ENCODE peak calls at places on chromosomes 13 and 19, in nine cellular contexts. U is MM.1S; F is heart left ventricle; A is naive thymus-derived CD4-positive, alpha-beta T cell; S is HCT116; W is fibroblast of lung; E is CD4-positive, CD25-positive, alpha-beta regulatory T cell; X is pancreas; M is aorta. H is an unnamed sample. For H3K36me3 and H3K27me3, the result is how much of the 10 kb centered on the place peaks cover.

GRCh38 chr13:89315287-89315686 is 1644.1 kb downstream of the SLITRK5 start:
- DNase-seq in E (no peak), S (no peak), F (no peak), U (peak), A (no peak), M (no peak), X (no peak), W (peak), H (no peak)

GRCh38 chr19:42170052-42170451 is 37.8 kb upstream of the POU2F2 start:
- DNase-seq in X (no peak), U (no peak), F (no peak), M (no peak), E (no peak), A (no peak), W (no peak), S (no peak), H (no peak)

GRCh38 chr19:46471116-46471733 is at the start of gene PNMA8A:
- DNase-seq in S (no peak), X (peak), U (no peak), E (no peak), M (peak), A (no peak), F (peak), W (peak), H (peak)

GRCh38 chr19:35908977-35909683 is 1.0 kb upstream of the TYROBP start:
- DNase-seq in U (no peak), X (no peak), S (no peak), M (peak), F (peak), E (no peak), A (no peak), W (no peak), H (no peak)

GRCh38 chr13:97004096-97004876 is 10.0 kb upstream of the OXGR1 start:
- DNase-seq in W (peak), F (no peak), X (no peak), U (no peak), E (no peak), M (no peak), A (no peak), S (no peak), H (no peak)

GRCh38 chr13:41017744-41018582 is 1.2 kb downstream of the ELF1 start:
- DNase-seq in A (no peak), W (no peak), S (no peak), E (peak), U (no peak), X (no peak), F (no peak), M (no peak), H (no peak)

GRCh38 chr19:32735936-32736335 is 16.4 kb downstream of the TDRD12 start:
- DNase-seq in U (no peak), X (no peak), E (no peak), W (no peak), S (no peak), M (no peak), A (no peak), F (no peak), H (no peak)

GRCh38 chr13:114143806-114144605 is 11.6 kb upstream of the RASA3 start:
- DNase-seq in E (peak), U (no peak), X (peak), W (no peak), F (peak), A (peak), M (no peak), S (peak), H (no peak)

GRCh38 chr19:47499863-47500830 is 14.7 kb downstream of the NAPA start:
- DNase-seq in S (no peak), F (no peak), E (no peak), U (no peak), X (no peak), W (no peak), A (no peak), M (no peak), H (no peak)

GRCh38 chr13:40682449-40683240 is 16.2 kb upstream of the FOXO1 start:
- DNase-seq in U (peak), X (no peak), E (peak), S (no peak), A (peak), W (peak), F (no peak), M (no peak), H (no peak)

GRCh38 chr13:77579971-77580370 is 44.5 kb downstream of the SCEL start:
- DNase-seq in M (no peak), A (no peak), U (no peak), W (no peak), E (no peak), X (no peak), F (no peak), S (no peak), H (no peak)

GRCh38 chr19:42032428-42032827 is 37.6 kb downstream of the GRIK5 start:
- DNase-seq in U (no peak), A (no peak), S (no peak), W (peak), E (no peak), F (no peak), X (no peak), M (no peak), H (peak)

GRCh38 chr13:105991622-105992254 is 543.7 kb downstream of the EFNB2 start:
- DNase-seq in U (no peak), F (no peak), X (peak), E (no peak), S (no peak), A (no peak), W (peak), M (no peak), H (peak)

GRCh38 chr19:4208385-4209094 is 20.8 kb upstream of the EBI3 start:
- DNase-seq in X (no peak), F (no peak), W (no peak), S (peak), E (no peak), M (no peak), A (no peak), U (peak), H (peak)

GRCh38 chr13:98004107-98004506 is 50.6 kb downstream of the IPO5 start:
- DNase-seq in E (no peak), U (no peak), X (no peak), M (no peak), A (no peak), W (peak), F (no peak), S (no peak), H (no peak)

GRCh38 chr13:72726721-72727416 is 560 bp downstream of the MZT1 start:
- DNase-seq in M (peak), A (no peak), F (peak), E (peak), W (peak), X (peak), S (peak), U (peak), H (peak)

GRCh38 chr13:20403826-20404225 is 121.8 kb downstream of the CRYL1 start:
- DNase-seq in S (no peak), W (no peak), A (no peak), X (no peak), F (no peak), U (no peak), E (no peak), M (no peak), H (no peak)

GRCh38 chr13:50410921-50411712 is 395.9 kb downstream of the KCNRG start:
- DNase-seq in M (peak), A (no peak), U (no peak), S (peak), E (no peak), F (no peak), X (no peak), W (peak), H (peak)

GRCh38 chr13:35470671-35471465 is 5.6 kb downstream of the MAB21L1 start:
- DNase-seq in X (no peak), W (peak), A (no peak), E (no peak), M (peak), F (peak), S (no peak), U (no peak), H (no peak)

GRCh38 chr13:20721454-20722357 is 18.2 kb downstream of the IL17D start:
- DNase-seq in F (peak), E (no peak), X (peak), M (peak), S (no peak), U (no peak), A (no peak), W (peak), H (no peak)

GRCh38 chr13:76455960-76456359 is 430.2 kb downstream of the KCTD12 start:
- DNase-seq in S (no peak), A (no peak), U (no peak), M (no peak), E (no peak), X (no peak), F (no peak), W (peak), H (peak)

GRCh38 chr13:100636441-100636840 is 38.2 kb downstream of the TMTC4 start:
- DNase-seq in E (no peak), F (no peak), X (no peak), M (no peak), S (no peak), A (no peak), W (no peak), U (no peak), H (no peak)

GRCh38 chr13:60788156-60788829 is 391.3 kb downstream of the TDRD3 start:
- DNase-seq in W (peak), F (peak), E (no peak), M (peak), X (no peak), S (no peak), A (no peak), U (no peak), H (peak)

GRCh38 chr19:43563816-43564215 is 11.5 kb downstream of the XRCC1 start:
- DNase-seq in W (no peak), A (no peak), M (no peak), E (no peak), U (no peak), F (no peak), X (no peak), S (no peak), H (no peak)

GRCh38 chr13:61029064-61029463 is 386.6 kb downstream of the PCDH20 start:
- DNase-seq in U (no peak), S (no peak), M (no peak), W (no peak), F (no peak), A (no peak), X (no peak), E (no peak), H (no peak)

GRCh38 chr13:28370448-28370847 is 124.5 kb downstream of the FLT1 start:
- DNase-seq in F (no peak), W (peak), M (no peak), E (no peak), X (no peak), U (no peak), A (no peak), S (no peak), H (no peak)

GRCh38 chr13:51629711-51630575 is 45.7 kb downstream of the WDFY2 start:
- DNase-seq in M (no peak), F (no peak), X (no peak), E (no peak), S (no peak), U (no peak), A (no peak), W (no peak), H (no peak)

GRCh38 chr13:99237981-99238662 is 20.1 kb downstream of the GPR18 start:
- DNase-seq in X (no peak), A (peak), M (no peak), E (peak), W (no peak), U (no peak), S (no peak), F (no peak), H (no peak)
- H3K4me3 ChIP-seq in X (no peak), A (peak), M (no peak), E (peak), W (no peak), U (no peak), S (no peak), F (no peak), H (no peak)

DNA sequence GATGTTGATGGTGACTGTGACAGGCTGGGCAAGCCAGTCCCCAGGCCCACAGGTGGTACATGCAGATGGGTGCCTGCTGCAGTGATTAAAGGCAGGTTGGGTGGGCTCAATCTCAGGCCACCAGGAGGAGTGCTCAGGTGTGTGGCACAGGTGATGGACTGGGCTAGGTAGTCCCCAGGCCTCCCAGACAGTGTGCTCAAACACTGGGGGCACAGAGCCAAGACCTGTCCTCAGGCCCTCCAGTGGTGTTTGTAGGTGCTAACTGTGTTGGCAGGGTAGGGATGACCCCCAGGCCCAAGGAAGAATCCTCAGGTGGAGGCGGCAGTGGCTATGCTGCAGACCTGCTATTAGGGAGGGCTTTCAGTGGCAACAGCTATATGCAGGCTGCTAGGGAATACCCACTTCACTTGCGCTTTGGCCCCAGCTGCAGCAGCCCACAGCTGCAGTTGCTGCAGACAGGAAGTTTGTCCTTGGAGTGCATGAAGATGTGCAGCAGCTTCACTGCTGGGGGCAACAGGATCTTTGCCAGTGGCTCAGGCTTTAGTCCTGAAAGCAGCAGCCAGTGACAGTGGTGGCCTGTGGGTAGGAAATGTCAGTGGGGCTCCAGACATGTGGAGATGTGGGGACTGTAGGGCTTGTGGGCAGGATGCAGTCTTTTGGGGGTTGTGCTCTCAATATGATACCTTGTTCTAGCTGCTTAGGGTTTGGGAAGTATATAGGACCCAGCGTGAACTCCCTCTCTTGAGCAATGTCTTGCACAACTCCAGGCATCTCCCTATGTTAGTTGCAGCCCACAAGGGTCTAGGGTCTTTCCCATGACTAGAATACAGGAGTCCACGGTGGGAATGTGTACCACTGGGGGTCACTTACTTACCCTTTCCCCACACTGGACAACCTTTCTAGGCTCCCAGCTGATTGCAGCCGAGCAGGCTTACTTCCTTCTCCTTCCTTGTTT is 54.1 kb upstream of the MLNR start:
- DNase-seq in U (no peak), M (no peak), F (no peak), A (no peak), E (no peak), X (peak), W (peak), S (no peak), H (no peak)
- H3K36me3 ChIP-seq in U (under half), M (under half), F (under half), A (under half), E (half or more), X (under half), W (under half), S (under half), H (under half)

GRCh38 chr19:15614507-15615379 is at the start of gene CYP4F8:
- DNase-seq in E (no peak), F (no peak), S (no peak), M (no peak), U (no peak), X (peak), W (no peak), A (no peak), H (no peak)
- H3K27me3 ChIP-seq in E (under half), F (under half), S (under half), M (under half), U (under half), X (under half), W (under half), A (under half), H (under half)

GRCh38 chr19:53865918-53866696 is 1.6 kb upstream of the MYADM start:
- DNase-seq in U (no peak), M (peak), S (peak), E (peak), X (peak), W (peak), A (no peak), F (peak), H (peak)

GRCh38 chr19:53868091-53868891 is 608 bp downstream of the MYADM start:
- DNase-seq in A (peak), F (peak), S (no peak), M (peak), X (peak), U (no peak), W (peak), E (no peak), H (peak)

GRCh38 chr19:53868892-53869804 is 1.5 kb downstream of the MYADM start:
- DNase-seq in E (peak), F (peak), A (peak), U (no peak), W (peak), M (peak), S (peak), X (peak), H (peak)

GRCh38 chr19:53865523-53865917 is 2.2 kb upstream of the MYADM start:
- DNase-seq in E (no peak), S (no peak), F (no peak), U (no peak), M (no peak), W (no peak), X (no peak), A (no peak), H (no peak)

DNA sequence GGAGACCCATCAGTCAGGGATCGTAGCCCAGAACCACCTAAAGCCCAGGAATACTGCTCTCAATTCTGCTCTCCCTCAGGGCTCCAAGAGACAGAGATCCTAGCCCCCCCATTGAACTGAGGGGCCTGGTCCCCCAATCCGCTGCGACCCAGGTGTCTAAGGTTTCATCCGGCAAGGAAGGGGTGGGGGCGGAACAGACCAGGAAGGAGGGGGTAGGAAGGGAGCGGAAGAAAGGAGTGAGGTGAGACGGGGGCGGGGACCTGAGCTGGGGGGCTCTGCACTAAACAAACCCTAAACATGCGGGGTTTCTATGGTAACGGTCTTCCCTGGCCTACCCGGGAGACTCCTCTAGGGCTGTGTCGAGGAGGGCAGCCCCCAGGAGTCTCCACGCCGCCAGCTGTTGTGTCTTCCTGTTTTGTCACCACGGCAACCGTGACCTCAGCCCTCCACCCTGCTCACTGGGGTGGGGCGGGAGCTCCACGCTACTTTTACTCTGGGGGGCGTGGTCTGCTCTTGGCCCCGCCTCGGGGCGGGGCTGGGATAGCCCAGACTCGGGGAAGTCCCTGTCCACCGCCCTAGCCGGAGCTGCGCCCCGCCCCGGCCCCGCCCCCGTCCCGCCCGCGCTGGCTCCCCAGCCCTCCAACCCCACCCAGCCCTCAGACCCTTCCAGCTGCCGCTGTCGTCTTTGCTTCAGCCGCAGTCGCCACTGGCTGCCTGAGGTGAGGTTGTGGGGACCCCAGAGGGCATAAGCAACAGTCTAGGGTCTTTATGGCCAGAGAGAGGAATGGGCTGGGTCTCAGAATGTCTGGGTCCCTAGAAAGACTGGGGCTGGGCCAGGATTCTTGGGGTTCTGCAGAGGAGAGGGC is at the start of gene MYADM:
- DNase-seq in F (peak), A (peak), M (peak), S (peak), X (peak), W (peak), E (peak), U (no peak), H (peak)
- H3K4me3 ChIP-seq in F (peak), A (peak), M (peak), S (peak), X (peak), W (peak), E (peak), U (no peak), H (peak)

DNA sequence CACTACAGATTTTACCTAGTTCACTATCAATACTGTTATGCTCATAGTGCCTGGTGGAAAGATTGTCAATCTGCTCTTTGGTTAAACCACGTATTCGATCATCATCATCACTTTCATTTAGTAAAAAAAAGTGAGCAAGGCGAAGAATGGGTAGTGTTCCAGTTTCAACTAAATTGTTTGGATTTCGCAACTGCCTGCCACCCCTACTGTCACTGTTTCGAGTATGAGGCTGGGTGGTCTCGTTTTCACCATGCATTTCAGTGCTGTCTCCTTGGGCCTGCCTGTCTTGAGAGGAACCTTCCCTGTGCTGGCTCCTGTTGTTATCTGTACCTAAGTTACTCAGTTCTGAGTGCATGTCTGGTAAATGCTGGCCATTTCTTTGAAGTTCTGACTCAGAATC is 8.1 kb downstream of the RNF6 start:
- DNase-seq in A (no peak), M (no peak), F (no peak), S (no peak), U (no peak), X (no peak), W (no peak), E (no peak), H (no peak)
- H3K36me3 ChIP-seq in A (under half), M (under half), F (under half), S (half or more), U (under half), X (half or more), W (under half), E (half or more), H (half or more)

GRCh38 chr19:50859849-50860248 is 5.1 kb downstream of the KLK3 start:
- DNase-seq in A (no peak), F (no peak), E (no peak), W (no peak), M (no peak), S (no peak), U (no peak), X (no peak), H (no peak)

GRCh38 chr19:50861496-50862286 is 7.0 kb downstream of the KLK3 start:
- DNase-seq in S (no peak), A (no peak), E (no peak), X (no peak), U (no peak), F (no peak), W (no peak), M (no peak), H (no peak)

GRCh38 chr19:50861025-50861424 is 6.3 kb downstream of the KLK3 start:
- DNase-seq in E (no peak), U (no peak), M (no peak), S (no peak), X (no peak), F (no peak), A (no peak), W (no peak), H (no peak)

GRCh38 chr19:50857366-50857765 is 2.7 kb downstream of the KLK3 start:
- DNase-seq in X (no peak), M (no peak), A (no peak), U (no peak), E (no peak), S (no peak), W (no peak), F (no peak), H (no peak)

DNA sequence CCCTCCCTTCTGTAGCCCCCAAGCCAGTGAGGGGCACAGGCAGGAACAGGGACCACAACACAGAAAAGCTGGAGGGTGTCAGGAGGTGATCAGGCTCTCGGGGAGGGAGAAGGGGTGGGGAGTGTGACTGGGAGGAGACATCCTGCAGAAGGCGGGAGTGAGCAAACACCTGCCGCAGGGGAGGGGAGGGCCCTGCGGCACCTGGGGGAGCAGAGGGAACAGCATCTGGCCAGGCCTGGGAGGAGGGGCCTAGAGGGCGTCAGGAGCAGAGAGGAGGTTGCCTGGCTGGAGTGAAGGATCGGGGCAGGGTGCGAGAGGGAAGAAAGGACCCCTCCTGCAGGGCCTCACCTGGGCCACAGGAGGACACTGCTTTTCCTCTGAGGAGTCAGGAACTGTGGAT is 4.2 kb downstream of the KLK3 start:
- DNase-seq in S (no peak), W (no peak), M (no peak), U (no peak), E (no peak), A (no peak), X (peak), F (no peak), H (no peak)
- H3K27me3 ChIP-seq in S (under half), W (under half), M (under half), U (half or more), E (under half), A (under half), X (under half), F (under half), H (half or more)